ENCODE peak calls at places on chromosomes 16 and 17, in ten cellular contexts. One of them, this sample, is unnamed.

GRCh38 chr17:50908860-50909764 is 43.0 kb upstream of the TOB1 start:
- DNase-seq in endodermal cell: peak; percentile 94
- DNase-seq in IMR-90: no peak
- DNase-seq in astrocyte of the spinal cord: peak; percentile 67
- DNase-seq in cardiac fibroblast: no peak
- DNase-seq in PC-9: no peak
- DNase-seq in pancreas: peak; percentile 86
- DNase-seq in breast epithelium: peak; percentile 92
- DNase-seq in DND-41: no peak
- DNase-seq in lung: peak; percentile 71
- DNase-seq in this sample: peak; percentile 88

GRCh38 chr16:29816694-29817441 is 916 bp downstream of the PAGR1 start:
- DNase-seq in endodermal cell: peak; percentile 85
- DNase-seq in IMR-90: peak; percentile 60
- DNase-seq in astrocyte of the spinal cord: peak; percentile 64
- DNase-seq in cardiac fibroblast: peak; percentile 67
- DNase-seq in PC-9: peak; percentile 86
- DNase-seq in pancreas: peak; percentile 80
- DNase-seq in breast epithelium: no peak
- DNase-seq in DND-41: peak; percentile 77
- DNase-seq in lung: no peak
- DNase-seq in this sample: peak; percentile 64

GRCh38 chr16:27401768-27402568 is at the start of gene IL21R:
- DNase-seq in endodermal cell: peak; percentile 70
- DNase-seq in IMR-90: peak; percentile 61
- DNase-seq in astrocyte of the spinal cord: peak; percentile 84
- DNase-seq in cardiac fibroblast: peak; percentile 48
- DNase-seq in PC-9: peak; percentile 15
- DNase-seq in pancreas: no peak
- DNase-seq in breast epithelium: no peak
- DNase-seq in DND-41: peak; percentile 95
- DNase-seq in lung: peak; percentile 58
- DNase-seq in this sample: peak; percentile 68

GRCh38 chr17:43171761-43172487 is 910 bp downstream of the NBR1 start:
- DNase-seq in endodermal cell: peak; percentile 66
- DNase-seq in IMR-90: peak; percentile 95
- DNase-seq in astrocyte of the spinal cord: peak; percentile 89
- DNase-seq in cardiac fibroblast: peak; percentile 95
- DNase-seq in PC-9: peak; percentile 48
- DNase-seq in pancreas: no peak
- DNase-seq in breast epithelium: no peak
- DNase-seq in DND-41: peak; percentile 9
- DNase-seq in lung: no peak
- DNase-seq in this sample: peak; percentile 94

GRCh38 chr17:57607553-57608120 is 137.5 kb downstream of the CCDC182 start:
- DNase-seq in endodermal cell: no peak
- DNase-seq in IMR-90: no peak
- DNase-seq in astrocyte of the spinal cord: no peak
- DNase-seq in cardiac fibroblast: no peak
- DNase-seq in PC-9: no peak
- DNase-seq in pancreas: peak; percentile 45
- DNase-seq in breast epithelium: peak; percentile 38
- DNase-seq in DND-41: no peak
- DNase-seq in lung: no peak
- DNase-seq in this sample: no peak

GRCh38 chr17:27379863-27380533 is 76.2 kb upstream of the KSR1 start:
- DNase-seq in endodermal cell: peak; percentile 31
- DNase-seq in IMR-90: peak; percentile 43
- DNase-seq in astrocyte of the spinal cord: peak; percentile 64
- DNase-seq in cardiac fibroblast: peak; percentile 76
- DNase-seq in PC-9: peak; percentile 71
- DNase-seq in pancreas: peak; percentile 82
- DNase-seq in breast epithelium: no peak
- DNase-seq in DND-41: no peak
- DNase-seq in lung: peak; percentile 58
- DNase-seq in this sample: peak; percentile 64

GRCh38 chr16:24774510-24774909 is 45.1 kb downstream of the TNRC6A start:
- DNase-seq in endodermal cell: no peak
- DNase-seq in IMR-90: no peak
- DNase-seq in astrocyte of the spinal cord: no peak
- DNase-seq in cardiac fibroblast: no peak
- DNase-seq in PC-9: no peak
- DNase-seq in pancreas: no peak
- DNase-seq in breast epithelium: no peak
- DNase-seq in DND-41: no peak
- DNase-seq in lung: no peak
- DNase-seq in this sample: no peak

GRCh38 chr16:11407047-11407982 is 62.1 kb downstream of the RMI2 start:
- DNase-seq in endodermal cell: peak; percentile 93
- DNase-seq in IMR-90: peak; percentile 77
- DNase-seq in astrocyte of the spinal cord: peak; percentile 71
- DNase-seq in cardiac fibroblast: peak; percentile 83
- DNase-seq in PC-9: peak; percentile 72
- DNase-seq in pancreas: no peak
- DNase-seq in breast epithelium: peak; percentile 61
- DNase-seq in DND-41: peak; percentile 76
- DNase-seq in lung: peak; percentile 75
- DNase-seq in this sample: peak; percentile 89

GRCh38 chr16:2687531-2688308 is 5.4 kb downstream of the KCTD5 start:
- DNase-seq in endodermal cell: no peak
- DNase-seq in IMR-90: no peak
- DNase-seq in astrocyte of the spinal cord: no peak
- DNase-seq in cardiac fibroblast: no peak
- DNase-seq in PC-9: no peak
- DNase-seq in pancreas: no peak
- DNase-seq in breast epithelium: no peak
- DNase-seq in DND-41: no peak
- DNase-seq in lung: no peak
- DNase-seq in this sample: no peak

GRCh38 chr17:3712811-3713463 is 10.8 kb upstream of the HASPIN start:
- DNase-seq in endodermal cell: no peak
- DNase-seq in IMR-90: no peak
- DNase-seq in astrocyte of the spinal cord: no peak
- DNase-seq in cardiac fibroblast: no peak
- DNase-seq in PC-9: no peak
- DNase-seq in pancreas: no peak
- DNase-seq in breast epithelium: no peak
- DNase-seq in DND-41: peak; percentile 33
- DNase-seq in lung: no peak
- DNase-seq in this sample: peak; percentile 38

GRCh38 chr16:48432136-48432535 is 46.9 kb upstream of the SIAH1 start:
- DNase-seq in endodermal cell: no peak
- DNase-seq in IMR-90: no peak
- DNase-seq in astrocyte of the spinal cord: no peak
- DNase-seq in cardiac fibroblast: no peak
- DNase-seq in PC-9: no peak
- DNase-seq in pancreas: no peak
- DNase-seq in breast epithelium: no peak
- DNase-seq in DND-41: no peak
- DNase-seq in lung: no peak
- DNase-seq in this sample: no peak

GRCh38 chr17:74866198-74866835 is 6.5 kb downstream of the FDXR start:
- DNase-seq in endodermal cell: no peak
- DNase-seq in IMR-90: no peak
- DNase-seq in astrocyte of the spinal cord: no peak
- DNase-seq in cardiac fibroblast: no peak
- DNase-seq in PC-9: no peak
- DNase-seq in pancreas: no peak
- DNase-seq in breast epithelium: no peak
- DNase-seq in DND-41: no peak
- DNase-seq in lung: no peak
- DNase-seq in this sample: no peak

GRCh38 chr17:81578038-81578441 is 25.9 kb upstream of the FAAP100 start:
- DNase-seq in endodermal cell: no peak
- DNase-seq in IMR-90: peak; percentile 31
- DNase-seq in astrocyte of the spinal cord: no peak
- DNase-seq in cardiac fibroblast: peak; percentile 43
- DNase-seq in PC-9: peak; percentile 40
- DNase-seq in pancreas: no peak
- DNase-seq in breast epithelium: no peak
- DNase-seq in DND-41: no peak
- DNase-seq in lung: no peak
- DNase-seq in this sample: peak; percentile 57
- H3K4me3 ChIP-seq in endodermal cell: no peak overlapping the region
- H3K4me3 ChIP-seq in IMR-90: no peak overlapping the region
- H3K4me3 ChIP-seq in astrocyte of the spinal cord: no peak overlapping the region
- H3K4me3 ChIP-seq in cardiac fibroblast: no peak overlapping the region
- H3K4me3 ChIP-seq in PC-9: no peak overlapping the region
- H3K4me3 ChIP-seq in pancreas: no peak overlapping the region
- H3K4me3 ChIP-seq in breast epithelium: no peak overlapping the region
- H3K4me3 ChIP-seq in DND-41: no peak overlapping the region
- H3K4me3 ChIP-seq in lung: no peak overlapping the region
- H3K4me3 ChIP-seq in this sample: no peak overlapping the region

GRCh38 chr17:68512247-68512966 is at the start of gene PRKAR1A:
- DNase-seq in endodermal cell: peak; percentile 99
- DNase-seq in IMR-90: peak; percentile 95
- DNase-seq in astrocyte of the spinal cord: peak; percentile 95
- DNase-seq in cardiac fibroblast: peak; percentile 97
- DNase-seq in PC-9: peak; percentile 87
- DNase-seq in pancreas: peak; percentile 94
- DNase-seq in breast epithelium: peak; percentile 94
- DNase-seq in DND-41: peak; percentile 89
- DNase-seq in lung: peak; percentile 96
- DNase-seq in this sample: peak; percentile 97
- TF ChIP-seq CTCF in endodermal cell: no peak
- TF ChIP-seq CTCF in IMR-90: peak; percentile 2
- TF ChIP-seq CTCF in astrocyte of the spinal cord: no peak
- TF ChIP-seq CTCF in cardiac fibroblast: no peak
- TF ChIP-seq CTCF in PC-9: no peak
- TF ChIP-seq CTCF in pancreas: no peak
- TF ChIP-seq CTCF in breast epithelium: peak; percentile 25
- TF ChIP-seq CTCF in DND-41: no peak
- TF ChIP-seq CTCF in lung: no peak
- TF ChIP-seq CTCF in this sample: no peak

GRCh38 chr17:55420067-55420775 is 1.4 kb downstream of the MMD start:
- DNase-seq in endodermal cell: no peak
- DNase-seq in IMR-90: no peak
- DNase-seq in astrocyte of the spinal cord: no peak
- DNase-seq in cardiac fibroblast: no peak
- DNase-seq in PC-9: no peak
- DNase-seq in pancreas: no peak
- DNase-seq in breast epithelium: no peak
- DNase-seq in DND-41: peak; percentile 66
- DNase-seq in lung: no peak
- DNase-seq in this sample: no peak

GRCh38 chr17:55421179-55421934 is at the start of gene MMD:
- DNase-seq in endodermal cell: no peak
- DNase-seq in IMR-90: no peak
- DNase-seq in astrocyte of the spinal cord: no peak
- DNase-seq in cardiac fibroblast: no peak
- DNase-seq in PC-9: no peak
- DNase-seq in pancreas: peak; percentile 70
- DNase-seq in breast epithelium: no peak
- DNase-seq in DND-41: no peak
- DNase-seq in lung: peak; percentile 29
- DNase-seq in this sample: no peak

GRCh38 chr17:55420776-55421178 is 858 bp downstream of the MMD start:
- DNase-seq in endodermal cell: peak; percentile 75
- DNase-seq in IMR-90: no peak
- DNase-seq in astrocyte of the spinal cord: no peak
- DNase-seq in cardiac fibroblast: peak; percentile 35
- DNase-seq in PC-9: no peak
- DNase-seq in pancreas: peak; percentile 70
- DNase-seq in breast epithelium: peak; percentile 55
- DNase-seq in DND-41: peak; percentile 56
- DNase-seq in lung: peak; percentile 30
- DNase-seq in this sample: no peak

GRCh38 chr17:55424893-55425540 is 3.4 kb upstream of the MMD start:
- DNase-seq in endodermal cell: no peak
- DNase-seq in IMR-90: no peak
- DNase-seq in astrocyte of the spinal cord: no peak
- DNase-seq in cardiac fibroblast: no peak
- DNase-seq in PC-9: no peak
- DNase-seq in pancreas: no peak
- DNase-seq in breast epithelium: no peak
- DNase-seq in DND-41: no peak
- DNase-seq in lung: no peak
- DNase-seq in this sample: no peak

DNA sequence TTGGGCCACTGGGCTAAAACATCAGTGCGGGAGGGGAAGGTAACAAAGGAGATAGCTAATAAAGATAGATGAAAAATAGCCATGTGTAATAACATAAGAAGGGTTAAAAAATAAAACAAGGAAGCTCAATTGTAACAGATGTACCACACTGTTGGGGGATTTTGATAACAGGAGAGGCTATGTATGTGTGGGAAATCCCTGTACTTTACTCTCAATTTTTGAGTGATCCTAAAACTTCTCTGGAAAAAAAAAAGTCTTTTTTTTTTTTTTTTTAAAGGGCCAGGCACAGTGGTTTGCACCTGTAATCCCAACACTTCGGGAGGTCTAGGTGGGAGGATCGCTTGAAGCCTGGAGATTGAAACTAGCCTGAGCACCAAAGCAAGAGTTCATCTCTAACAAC is 1.9 kb upstream of the MMD start:
- DNase-seq in endodermal cell: no peak
- DNase-seq in IMR-90: no peak
- DNase-seq in astrocyte of the spinal cord: no peak
- DNase-seq in cardiac fibroblast: no peak
- DNase-seq in PC-9: no peak
- DNase-seq in pancreas: no peak
- DNase-seq in breast epithelium: no peak
- DNase-seq in DND-41: no peak
- DNase-seq in lung: no peak
- DNase-seq in this sample: no peak
- H3K4me3 ChIP-seq in endodermal cell: no peak overlapping the region
- H3K4me3 ChIP-seq in IMR-90: no peak overlapping the region
- H3K4me3 ChIP-seq in astrocyte of the spinal cord: no peak overlapping the region
- H3K4me3 ChIP-seq in cardiac fibroblast: no peak overlapping the region
- H3K4me3 ChIP-seq in PC-9: no peak overlapping the region
- H3K4me3 ChIP-seq in pancreas: no peak overlapping the region
- H3K4me3 ChIP-seq in breast epithelium: no peak overlapping the region
- H3K4me3 ChIP-seq in DND-41: no peak overlapping the region
- H3K4me3 ChIP-seq in lung: no peak overlapping the region
- H3K4me3 ChIP-seq in this sample: no peak overlapping the region

DNA sequence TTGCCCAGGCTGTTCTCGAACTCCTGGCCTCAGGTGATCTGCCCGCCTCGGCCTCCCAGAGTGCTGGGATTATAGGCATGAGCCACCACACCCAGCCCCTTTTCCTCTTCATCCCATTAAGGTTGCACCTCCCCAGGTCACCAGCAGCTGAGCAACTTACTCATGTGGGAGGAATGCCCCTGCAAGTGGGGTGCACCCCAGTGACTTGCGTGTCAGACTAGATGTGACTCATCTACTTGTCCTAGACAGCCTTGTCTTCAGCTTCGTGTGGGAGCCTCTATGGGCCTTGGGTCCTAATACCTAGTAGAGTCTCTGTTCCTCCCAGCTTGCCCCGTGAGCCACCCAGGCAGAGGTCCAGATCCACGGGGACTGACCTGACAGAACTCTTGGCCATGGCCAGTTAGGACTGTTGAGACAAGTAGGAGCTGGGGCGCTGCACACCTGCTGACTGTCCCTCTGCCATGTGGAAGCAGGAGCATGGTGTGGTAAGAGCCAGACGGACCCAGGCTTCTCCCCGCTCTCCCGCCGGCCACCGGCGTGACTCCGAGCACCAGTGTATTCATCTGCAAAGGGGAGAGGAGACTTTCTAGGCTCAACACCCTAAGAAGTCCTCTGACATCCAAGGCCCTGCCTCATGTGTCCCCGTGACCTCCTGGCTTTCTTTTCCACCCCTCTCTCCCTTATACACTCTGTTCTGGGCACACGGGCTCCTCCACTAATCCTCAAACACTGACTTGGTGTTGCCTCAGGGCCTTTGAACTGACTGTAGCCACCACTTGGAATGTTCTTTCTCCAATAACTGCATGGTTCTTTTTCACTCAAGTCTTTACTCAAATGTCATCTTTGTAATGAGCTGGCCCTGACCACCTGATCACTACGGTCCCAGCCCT is 11.6 kb upstream of the CBX4 start:
- DNase-seq in endodermal cell: peak; percentile 70
- DNase-seq in IMR-90: peak; percentile 86
- DNase-seq in astrocyte of the spinal cord: peak; percentile 58
- DNase-seq in cardiac fibroblast: no peak
- DNase-seq in PC-9: peak; percentile 79
- DNase-seq in pancreas: no peak
- DNase-seq in breast epithelium: no peak
- DNase-seq in DND-41: no peak
- DNase-seq in lung: no peak
- DNase-seq in this sample: peak; percentile 54
- TF ChIP-seq CTCF in endodermal cell: no peak
- TF ChIP-seq CTCF in IMR-90: no peak
- TF ChIP-seq CTCF in astrocyte of the spinal cord: no peak
- TF ChIP-seq CTCF in cardiac fibroblast: no peak
- TF ChIP-seq CTCF in PC-9: no peak
- TF ChIP-seq CTCF in pancreas: no peak
- TF ChIP-seq CTCF in breast epithelium: no peak
- TF ChIP-seq CTCF in DND-41: no peak
- TF ChIP-seq CTCF in lung: no peak
- TF ChIP-seq CTCF in this sample: no peak